ENCODE peak calls at places on chromosomes 3 and 15, in four cellular contexts. D, R, O and K are unnamed samples. For H3K27me3, the result is how much of the 10 kb centered on the place peaks cover.

GRCh38 chr3:71581981-71582611 is 1.4 kb downstream of the FOXP1 start:
- DNase-seq in R (no peak), O (peak), D (peak), K (no peak)

GRCh38 chr15:90648137-90649070 is 68.7 kb upstream of the BLM start:
- DNase-seq in D (peak), O (peak), R (peak), K (no peak)

GRCh38 chr3:192850501-192850981 is 67.1 kb downstream of the MB21D2 start:
- DNase-seq in R (peak), D (no peak), O (no peak), K (no peak)

GRCh38 chr3:168752339-168752738 is 656.6 kb upstream of the GOLIM4 start:
- DNase-seq in D (no peak), O (no peak), R (no peak), K (no peak)

GRCh38 chr3:120348981-120349818 is at the start of gene LRRC58:
- DNase-seq in O (peak), D (peak), R (peak), K (peak)

GRCh38 chr15:58043192-58043903 is 22.2 kb downstream of the ALDH1A2 start:
- DNase-seq in O (peak), D (no peak), R (peak), K (no peak)

GRCh38 chr3:42192334-42193200 is 73.4 kb downstream of the CCK start:
- DNase-seq in O (no peak), D (no peak), R (peak), K (no peak)

GRCh38 chr15:86555114-86555513 is 475.4 kb downstream of the AGBL1 start:
- DNase-seq in D (no peak), R (no peak), O (no peak), K (no peak)

GRCh38 chr3:71690222-71690821 is 34.9 kb downstream of the EIF4E3 start:
- DNase-seq in R (peak), D (no peak), O (peak), K (no peak)

GRCh38 chr15:66631616-66632263 is 65.9 kb upstream of the LCTL start:
- DNase-seq in R (no peak), D (no peak), O (no peak), K (no peak)

GRCh38 chr3:40869939-40870338 is 329.4 kb upstream of the CTNNB1 start:
- DNase-seq in O (no peak), R (no peak), D (no peak), K (no peak)

GRCh38 chr3:49462222-49462621 is 7.8 kb upstream of the DAG1 start:
- DNase-seq in R (peak), O (no peak), D (no peak), K (no peak)

GRCh38 chr15:89781055-89781454 is 4.9 kb downstream of the MESP2 start:
- DNase-seq in R (no peak), O (no peak), D (no peak), K (no peak)

GRCh38 chr3:44476181-44476599 is 1.3 kb downstream of the ZNF445 start:
- DNase-seq in D (no peak), O (no peak), R (peak), K (no peak)

GRCh38 chr15:83656943-83657528 is 3.1 kb downstream of the ADAMTSL3 start:
- DNase-seq in O (no peak), R (no peak), D (no peak), K (no peak)

GRCh38 chr3:159616234-159616825 is 372.3 kb upstream of the IL12A start:
- DNase-seq in R (peak), D (peak), O (no peak), K (no peak)

GRCh38 chr3:157807286-157807685 is 298.9 kb downstream of the SHOX2 start:
- DNase-seq in D (no peak), O (no peak), R (no peak), K (no peak)

GRCh38 chr15:66609876-66610275 is 44.1 kb upstream of the LCTL start:
- DNase-seq in R (no peak), D (no peak), O (no peak), K (no peak)

GRCh38 chr3:137764001-137764433 is at the start of gene SOX14:
- DNase-seq in O (no peak), D (peak), R (no peak), K (no peak)
- H3K4me3 ChIP-seq in O (no peak), D (peak), R (no peak), K (no peak)

GRCh38 chr15:72784233-72784876 is 797 bp upstream of the ADPGK start:
- DNase-seq in R (peak), O (peak), D (no peak), K (peak)
- TF ChIP-seq CTCF in R (peak), O (peak), D (peak), K (peak)

GRCh38 chr3:134027631-134028030 is 2.1 kb downstream of the SLCO2A1 start:
- DNase-seq in O (no peak), D (no peak), R (no peak), K (no peak)
- H3K27me3 ChIP-seq in O (under half), D (under half), R (under half), K (under half)

GRCh38 chr3:4426782-4427344 is 40.2 kb downstream of the SUMF1 start:
- DNase-seq in O (no peak), D (no peak), R (peak), K (no peak)
- H3K4me3 ChIP-seq in O (no peak), D (no peak), R (no peak), K (no peak)

GRCh38 chr3:65077124-65077523 is 389.3 kb upstream of the ADAMTS9 start:
- DNase-seq in D (no peak), O (no peak), R (no peak), K (no peak)

GRCh38 chr3:65078748-65079147 is 390.9 kb upstream of the ADAMTS9 start:
- DNase-seq in R (no peak), D (no peak), O (no peak), K (no peak)

GRCh38 chr3:65083240-65083639 is 395.4 kb upstream of the ADAMTS9 start:
- DNase-seq in O (no peak), R (no peak), D (no peak), K (no peak)

GRCh38 chr3:65080432-65080831 is 392.6 kb upstream of the ADAMTS9 start:
- DNase-seq in O (no peak), R (no peak), D (no peak), K (no peak)
- TF ChIP-seq CTCF in O (no peak), R (peak), D (no peak), K (no peak)

DNA sequence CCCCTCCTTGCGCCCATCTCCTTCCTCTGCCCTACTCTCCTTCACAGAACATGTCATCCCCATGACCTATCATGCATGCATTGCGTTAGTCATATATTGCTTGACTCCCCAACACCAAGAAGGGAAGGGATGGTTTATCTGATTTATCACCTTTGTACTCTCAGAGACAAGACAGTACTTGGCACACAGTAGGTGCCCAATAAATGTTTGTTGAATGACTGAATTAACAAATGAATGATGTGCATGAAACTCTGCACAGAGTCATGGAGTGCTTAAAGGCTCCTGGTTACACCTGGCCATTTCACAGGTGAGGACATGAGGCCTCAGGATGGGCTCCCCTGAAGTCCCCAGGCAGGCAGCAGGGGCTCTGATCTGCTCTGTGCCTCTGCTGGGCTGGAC is 59.6 kb downstream of the IQSEC1 start:
- DNase-seq in D (no peak), O (no peak), R (no peak), K (no peak)
- H3K27me3 ChIP-seq in D (under half), O (under half), R (under half), K (under half)